ENCODE peak calls at places on chromosomes 7 and 10, in eight cellular contexts. K, D, E, J, R, N, V and S are unnamed samples.
A peak's percentile ranks its signal among the peaks of the same experiment; 100 is the strongest.

GRCh38 chr7:139630643-139631519 is 107.4 kb downstream of the CLEC2L start:
- DNase-seq in K (no peak), D (no peak), E (no peak), J (no peak), R (no peak), N (no peak), V (no peak), S (no peak)

GRCh38 chr10:131577786-131578471 is 266.4 kb upstream of the TCERG1L start:
- DNase-seq in K (no peak), D (no peak), E (no peak), J (no peak), R (no peak), N (no peak), V (no peak), S (no peak)

GRCh38 chr10:30565449-30565848 is 64.1 kb downstream of the LYZL2 start:
- DNase-seq in K (no peak), D (no peak), E (no peak), J (no peak), R (no peak), N (no peak), V (no peak), S (no peak)

GRCh38 chr7:3910041-3910440 is 609.0 kb downstream of the SDK1 start:
- DNase-seq in K (no peak), D (no peak), E (no peak), J (no peak), R (no peak), N (no peak), V (no peak), S (no peak)

GRCh38 chr10:20912969-20913368 is 15.9 kb upstream of the NEBL start:
- DNase-seq in K (no peak), D (no peak), E (no peak), J (no peak), R (no peak), N (no peak), V (no peak), S (no peak)

GRCh38 chr7:117036836-117037235 is 83.5 kb downstream of the ST7 start:
- DNase-seq in K (no peak), D (no peak), E (no peak), J (no peak), R (no peak), N (no peak), V (no peak), S (no peak)

GRCh38 chr10:109931153-109931552 is 7.8 kb upstream of the XPNPEP1 start:
- DNase-seq in K (peak; percentile 48), D (no peak), E (no peak), J (no peak), R (no peak), N (no peak), V (no peak), S (no peak)

GRCh38 chr10:35937538-35937937 is 295.4 kb upstream of the FZD8 start:
- DNase-seq in K (no peak), D (no peak), E (no peak), J (no peak), R (no peak), N (no peak), V (no peak), S (no peak)

GRCh38 chr10:131774618-131775443 is 126.0 kb upstream of the PPP2R2D start:
- DNase-seq in K (no peak), D (no peak), E (no peak), J (peak; percentile 26), R (no peak), N (no peak), V (no peak), S (no peak)

GRCh38 chr10:46514899-46515298 is 41.6 kb downstream of the GPRIN2 start:
- DNase-seq in K (no peak), D (no peak), E (no peak), J (peak; percentile 49), R (peak; percentile 6), N (no peak), V (no peak), S (no peak)

GRCh38 chr7:123846217-123846891 is 1.4 kb downstream of the HYAL4 start:
- DNase-seq in K (no peak), D (no peak), E (peak; percentile 92), J (no peak), R (no peak), N (no peak), V (no peak), S (peak; percentile 51)

GRCh38 chr10:24363070-24363469 is 154.1 kb downstream of the KIAA1217 start:
- DNase-seq in K (no peak), D (no peak), E (no peak), J (no peak), R (no peak), N (no peak), V (peak; percentile 61), S (no peak)

GRCh38 chr7:129122751-129123516 is 21.6 kb upstream of the TSPAN33 start:
- DNase-seq in K (no peak), D (no peak), E (no peak), J (peak; percentile 84), R (no peak), N (peak; percentile 55), V (no peak), S (no peak)

GRCh38 chr10:124116771-124117510 is 23.5 kb upstream of the CHST15 start:
- DNase-seq in K (no peak), D (no peak), E (no peak), J (no peak), R (no peak), N (no peak), V (no peak), S (no peak)